ENCODE peak calls at places on chromosomes 5 and 9, in five cellular contexts. One of them, this sample, is unnamed.
A peak's percentile ranks its signal among the peaks of the same experiment; 100 is the strongest.

GRCh38 chr9:16257604-16258003 is 612.9 kb downstream of the BNC2 start:
- DNase-seq in HepG2: no peak
- DNase-seq in HCT116: no peak
- DNase-seq in GM12878: no peak
- DNase-seq in K562: no peak
- DNase-seq in this sample: no peak

GRCh38 chr9:109535365-109535764 is 37.3 kb upstream of the PTPN3 start:
- DNase-seq in HepG2: no peak
- DNase-seq in HCT116: no peak
- DNase-seq in GM12878: no peak
- DNase-seq in K562: no peak
- DNase-seq in this sample: no peak

GRCh38 chr5:154411338-154411737 is 34.5 kb upstream of the SAP30L start:
- DNase-seq in HepG2: no peak
- DNase-seq in HCT116: no peak
- DNase-seq in GM12878: no peak
- DNase-seq in K562: no peak
- DNase-seq in this sample: no peak

GRCh38 chr9:81529556-81530193 is 159.7 kb downstream of the TLE1 start:
- DNase-seq in HepG2: peak; percentile 25
- DNase-seq in HCT116: peak; percentile 7
- DNase-seq in GM12878: no peak
- DNase-seq in K562: no peak
- DNase-seq in this sample: no peak

GRCh38 chr5:33281507-33281906 is 159.3 kb upstream of the TARS1 start:
- DNase-seq in HepG2: no peak
- DNase-seq in HCT116: no peak
- DNase-seq in GM12878: no peak
- DNase-seq in K562: no peak
- DNase-seq in this sample: no peak

GRCh38 chr9:106862115-106862945 is 636 bp upstream of the ZNF462 start:
- DNase-seq in HepG2: no peak
- DNase-seq in HCT116: no peak
- DNase-seq in GM12878: no peak
- DNase-seq in K562: no peak
- DNase-seq in this sample: peak; percentile 73

GRCh38 chr5:54743997-54744788 is 226.6 kb downstream of the SNX18 start:
- DNase-seq in HepG2: peak; percentile 5
- DNase-seq in HCT116: no peak
- DNase-seq in GM12878: peak; percentile 45
- DNase-seq in K562: peak; percentile 66
- DNase-seq in this sample: no peak

GRCh38 chr9:10339152-10339551 is 273.6 kb downstream of the PTPRD start:
- DNase-seq in HepG2: no peak
- DNase-seq in HCT116: no peak
- DNase-seq in GM12878: no peak
- DNase-seq in K562: no peak
- DNase-seq in this sample: no peak

GRCh38 chr5:32445831-32446614 is 1.5 kb upstream of the ZFR start:
- DNase-seq in HepG2: no peak
- DNase-seq in HCT116: no peak
- DNase-seq in GM12878: no peak
- DNase-seq in K562: no peak
- DNase-seq in this sample: no peak

GRCh38 chr9:114953016-114953415 is 22.6 kb upstream of the TNFSF8 start:
- DNase-seq in HepG2: no peak
- DNase-seq in HCT116: no peak
- DNase-seq in GM12878: no peak
- DNase-seq in K562: no peak
- DNase-seq in this sample: no peak

GRCh38 chr5:73327908-73328455 is 120.6 kb downstream of the FOXD1 start:
- DNase-seq in HepG2: no peak
- DNase-seq in HCT116: peak; percentile 56
- DNase-seq in GM12878: no peak
- DNase-seq in K562: no peak
- DNase-seq in this sample: no peak

GRCh38 chr9:137753192-137753765 is 124.3 kb upstream of the CACNA1B start:
- DNase-seq in HepG2: no peak
- DNase-seq in HCT116: no peak
- DNase-seq in GM12878: no peak
- DNase-seq in K562: no peak
- DNase-seq in this sample: no peak

GRCh38 chr9:135821733-135822382 is 85.5 kb downstream of the CAMSAP1 start:
- DNase-seq in HepG2: no peak
- DNase-seq in HCT116: no peak
- DNase-seq in GM12878: no peak
- DNase-seq in K562: no peak
- DNase-seq in this sample: no peak

GRCh38 chr9:99398241-99398640 is 176.2 kb downstream of the SEC61B start:
- DNase-seq in HepG2: no peak
- DNase-seq in HCT116: no peak
- DNase-seq in GM12878: no peak
- DNase-seq in K562: no peak
- DNase-seq in this sample: no peak

GRCh38 chr5:72355706-72356299 is 35.6 kb downstream of the PTCD2 start:
- DNase-seq in HepG2: no peak
- DNase-seq in HCT116: no peak
- DNase-seq in GM12878: no peak
- DNase-seq in K562: peak; percentile 18
- DNase-seq in this sample: peak; percentile 45

GRCh38 chr9:99807276-99807852 is 14.3 kb upstream of the NR4A3 start:
- DNase-seq in HepG2: peak; percentile 50
- DNase-seq in HCT116: no peak
- DNase-seq in GM12878: no peak
- DNase-seq in K562: peak; percentile 68
- DNase-seq in this sample: peak; percentile 49

GRCh38 chr5:71969464-71969863 is 137.8 kb upstream of the MAP1B start:
- DNase-seq in HepG2: no peak
- DNase-seq in HCT116: no peak
- DNase-seq in GM12878: no peak
- DNase-seq in K562: no peak
- DNase-seq in this sample: no peak

GRCh38 chr9:129225815-129226214 is 47.8 kb upstream of the IER5L start:
- DNase-seq in HepG2: no peak
- DNase-seq in HCT116: no peak
- DNase-seq in GM12878: no peak
- DNase-seq in K562: peak; percentile 58
- DNase-seq in this sample: peak; percentile 87

GRCh38 chr9:118283488-118283887 is 579.3 kb downstream of the TLR4 start:
- DNase-seq in HepG2: no peak
- DNase-seq in HCT116: no peak
- DNase-seq in GM12878: no peak
- DNase-seq in K562: no peak
- DNase-seq in this sample: no peak

GRCh38 chr9:112308576-112308975 is 24.8 kb downstream of the PTBP3 start:
- DNase-seq in HepG2: peak; percentile 56
- DNase-seq in HCT116: no peak
- DNase-seq in GM12878: no peak
- DNase-seq in K562: no peak
- DNase-seq in this sample: no peak

GRCh38 chr9:35907732-35908483 is 1.4 kb upstream of the SPAAR start:
- DNase-seq in HepG2: peak; percentile 62
- DNase-seq in HCT116: peak; percentile 32
- DNase-seq in GM12878: no peak
- DNase-seq in K562: no peak
- DNase-seq in this sample: peak; percentile 86

GRCh38 chr9:14307989-14308750 is 5.8 kb downstream of the NFIB start:
- DNase-seq in HepG2: no peak
- DNase-seq in HCT116: no peak
- DNase-seq in GM12878: no peak
- DNase-seq in K562: no peak
- DNase-seq in this sample: no peak

GRCh38 chr9:19085295-19085694 is 17.4 kb downstream of the HAUS6 start:
- DNase-seq in HepG2: peak; percentile 35
- DNase-seq in HCT116: peak; percentile 22
- DNase-seq in GM12878: no peak
- DNase-seq in K562: peak; percentile 9
- DNase-seq in this sample: peak; percentile 30

GRCh38 chr5:159448-160172 is 31.7 kb upstream of the LRRC14B start:
- DNase-seq in HepG2: no peak
- DNase-seq in HCT116: no peak
- DNase-seq in GM12878: no peak
- DNase-seq in K562: no peak
- DNase-seq in this sample: no peak

GRCh38 chr9:34437006-34437925 is 21.1 kb downstream of the FAM219A start:
- DNase-seq in HepG2: peak; percentile 68
- DNase-seq in HCT116: peak; percentile 67
- DNase-seq in GM12878: peak; percentile 40
- DNase-seq in K562: peak; percentile 26
- DNase-seq in this sample: peak; percentile 74

GRCh38 chr5:101362067-101362466 is 459.0 kb upstream of the ST8SIA4 start:
- DNase-seq in HepG2: no peak
- DNase-seq in HCT116: no peak
- DNase-seq in GM12878: no peak
- DNase-seq in K562: no peak
- DNase-seq in this sample: no peak

GRCh38 chr5:146051678-146052077 is 53.7 kb downstream of the PLAC8L1 start:
- DNase-seq in HepG2: no peak
- DNase-seq in HCT116: no peak
- DNase-seq in GM12878: no peak
- DNase-seq in K562: no peak
- DNase-seq in this sample: no peak

GRCh38 chr9:110015759-110016158 is 192.2 kb downstream of the C9orf152 start:
- DNase-seq in HepG2: no peak
- DNase-seq in HCT116: peak; percentile 79
- DNase-seq in GM12878: no peak
- DNase-seq in K562: no peak
- DNase-seq in this sample: no peak

GRCh38 chr9:98522487-98522886 is 186.2 kb downstream of the GABBR2 start:
- DNase-seq in HepG2: no peak
- DNase-seq in HCT116: no peak
- DNase-seq in GM12878: no peak
- DNase-seq in K562: no peak
- DNase-seq in this sample: no peak

GRCh38 chr5:52580921-52581320 is 206.8 kb upstream of the ITGA1 start:
- DNase-seq in HepG2: no peak
- DNase-seq in HCT116: no peak
- DNase-seq in GM12878: no peak
- DNase-seq in K562: no peak
- DNase-seq in this sample: no peak

GRCh38 chr5:31645420-31646081 is 6.6 kb downstream of the PDZD2 start:
- DNase-seq in HepG2: no peak
- DNase-seq in HCT116: no peak
- DNase-seq in GM12878: no peak
- DNase-seq in K562: no peak
- DNase-seq in this sample: no peak

DNA sequence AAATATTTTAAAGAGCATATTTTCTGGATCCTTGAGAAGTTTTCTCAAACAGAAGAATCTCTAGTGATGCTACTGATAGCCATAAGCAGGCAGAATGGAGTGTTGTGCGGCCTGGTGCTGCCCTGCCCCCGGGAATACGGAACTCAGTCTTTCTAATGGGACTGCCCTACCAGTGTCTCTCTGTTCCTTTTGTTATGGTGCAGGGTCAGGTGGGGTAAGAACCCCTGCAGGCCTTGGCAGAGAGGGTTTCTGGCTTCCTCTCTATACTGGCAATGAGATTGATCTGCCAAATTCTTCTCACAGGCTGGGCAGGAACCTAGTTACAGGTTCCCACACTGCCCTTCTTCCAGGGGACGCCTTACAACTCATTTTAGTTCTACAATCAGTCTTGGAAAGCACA is 2.6 kb downstream of the IL5 start:
- DNase-seq in HepG2: no peak
- DNase-seq in HCT116: no peak
- DNase-seq in GM12878: no peak
- DNase-seq in K562: no peak
- DNase-seq in this sample: no peak
- H2AFZ ChIP-seq in HepG2: no peak overlapping the region
- H2AFZ ChIP-seq in HCT116: no peak overlapping the region
- H2AFZ ChIP-seq in GM12878: no peak overlapping the region
- H2AFZ ChIP-seq in K562: peak overlapping the region; percentile 14
- H2AFZ ChIP-seq in this sample: no peak overlapping the region

GRCh38 chr5:132489051-132489770 is 1.4 kb downstream of the IRF1 start:
- DNase-seq in HepG2: no peak
- DNase-seq in HCT116: no peak
- DNase-seq in GM12878: no peak
- DNase-seq in K562: peak; percentile 21
- DNase-seq in this sample: no peak
- TF ChIP-seq ZBTB33 in HepG2: no peak
- TF ChIP-seq ZBTB33 in HCT116: no peak
- TF ChIP-seq ZBTB33 in GM12878: no peak
- TF ChIP-seq ZBTB33 in K562: no peak
- TF ChIP-seq ZBTB33 in this sample: no peak

GRCh38 chr5:2738700-2739359 is 12.6 kb downstream of the IRX2 start:
- DNase-seq in HepG2: no peak
- DNase-seq in HCT116: no peak
- DNase-seq in GM12878: no peak
- DNase-seq in K562: no peak
- DNase-seq in this sample: no peak
- H2AFZ ChIP-seq in HepG2: no peak overlapping the region
- H2AFZ ChIP-seq in HCT116: no peak overlapping the region
- H2AFZ ChIP-seq in GM12878: no peak overlapping the region
- H2AFZ ChIP-seq in K562: no peak overlapping the region
- H2AFZ ChIP-seq in this sample: no peak overlapping the region

DNA sequence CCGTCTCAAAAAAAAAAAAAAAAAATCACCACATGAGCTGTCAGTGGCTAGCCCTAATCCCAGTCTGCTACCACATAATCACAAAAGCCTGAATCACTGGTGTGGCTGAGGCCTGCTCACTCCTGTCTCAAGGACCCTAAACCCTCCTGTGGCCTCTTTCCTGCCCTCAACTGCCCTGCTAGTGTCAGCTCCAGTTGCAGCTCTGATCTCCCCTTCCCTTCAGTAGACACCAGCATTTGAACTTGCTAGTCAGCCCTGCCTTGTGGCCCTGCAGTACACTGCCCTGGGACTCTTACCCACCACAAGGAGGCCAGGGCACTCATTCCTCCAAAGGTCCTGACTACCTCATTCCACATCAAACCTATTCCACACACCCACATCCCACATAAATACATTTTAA is 9.5 kb upstream of the P4HA2 start:
- DNase-seq in HepG2: no peak
- DNase-seq in HCT116: no peak
- DNase-seq in GM12878: no peak
- DNase-seq in K562: no peak
- DNase-seq in this sample: no peak
- TF ChIP-seq ZBTB33 in HepG2: no peak
- TF ChIP-seq ZBTB33 in HCT116: no peak
- TF ChIP-seq ZBTB33 in GM12878: no peak
- TF ChIP-seq ZBTB33 in K562: no peak
- TF ChIP-seq ZBTB33 in this sample: no peak

This sample was measured in SK-N-SH.